ENCODE peak calls at places on chromosome 16, in ten cellular contexts. A, U, L, O, Y, W, K, P, E and N are unnamed samples.

GRCh38 chr16:75264531-75264998 is 13.1 kb upstream of the BCAR1 start:
- DNase-seq in A (no peak), U (no peak), L (no peak), O (no peak), Y (no peak), W (no peak), K (no peak), P (no peak), E (peak; percentile 81), N (no peak)

GRCh38 chr16:27245276-27246231 is 23.0 kb downstream of the NSMCE1 start:
- DNase-seq in A (no peak), U (no peak), L (no peak), O (peak; percentile 55), Y (no peak), W (peak; percentile 50), K (no peak), P (no peak), E (peak; percentile 89), N (no peak)

GRCh38 chr16:71792176-71792575 is 16.5 kb downstream of the AP1G1 start:
- DNase-seq in A (no peak), U (no peak), L (no peak), O (no peak), Y (no peak), W (no peak), K (no peak), P (no peak), E (no peak), N (no peak)

GRCh38 chr16:4371481-4372314 is at the start of gene VASN:
- DNase-seq in A (peak; percentile 77), U (peak; percentile 93), L (peak; percentile 59), O (peak; percentile 90), Y (no peak), W (peak; percentile 95), K (peak; percentile 83), P (peak; percentile 88), E (peak; percentile 92), N (peak; percentile 87)

GRCh38 chr16:19119564-19119963 is 5.8 kb downstream of the ITPRIPL2 start:
- DNase-seq in A (no peak), U (no peak), L (no peak), O (no peak), Y (no peak), W (peak; percentile 56), K (no peak), P (no peak), E (no peak), N (no peak)

GRCh38 chr16:85806539-85806938 is 7.0 kb downstream of the COX4I1 start:
- DNase-seq in A (no peak), U (no peak), L (no peak), O (no peak), Y (no peak), W (no peak), K (no peak), P (no peak), E (no peak), N (no peak)

GRCh38 chr16:23368469-23368868 is 66.4 kb downstream of the SCNN1B start:
- DNase-seq in A (no peak), U (no peak), L (no peak), O (no peak), Y (no peak), W (no peak), K (no peak), P (no peak), E (no peak), N (no peak)

GRCh38 chr16:72969812-72970211 is 78.1 kb downstream of the ZFHX3 start:
- DNase-seq in A (no peak), U (no peak), L (no peak), O (no peak), Y (no peak), W (no peak), K (no peak), P (no peak), E (no peak), N (no peak)

GRCh38 chr16:14104066-14104465 is 32.9 kb downstream of the MRTFB start:
- DNase-seq in A (no peak), U (no peak), L (no peak), O (no peak), Y (no peak), W (no peak), K (no peak), P (no peak), E (no peak), N (no peak)

GRCh38 chr16:10744370-10745030 is 858 bp downstream of the NUBP1 start:
- DNase-seq in A (no peak), U (no peak), L (no peak), O (no peak), Y (no peak), W (peak; percentile 44), K (no peak), P (no peak), E (peak; percentile 77), N (no peak)

GRCh38 chr16:56982695-56983094 is 6.7 kb upstream of the NLRC5 start:
- DNase-seq in A (no peak), U (no peak), L (no peak), O (no peak), Y (no peak), W (no peak), K (no peak), P (no peak), E (no peak), N (no peak)

GRCh38 chr16:66354321-66354854 is 12.1 kb upstream of the CDH5 start:
- DNase-seq in A (no peak), U (no peak), L (no peak), O (no peak), Y (no peak), W (no peak), K (no peak), P (no peak), E (no peak), N (no peak)

GRCh38 chr16:88398170-88398873 is 15.6 kb downstream of the ZNF469 start:
- DNase-seq in A (no peak), U (no peak), L (no peak), O (no peak), Y (no peak), W (no peak), K (no peak), P (no peak), E (no peak), N (no peak)

GRCh38 chr16:46649571-46649970 is 28.4 kb upstream of the SHCBP1 start:
- DNase-seq in A (peak; percentile 38), U (no peak), L (no peak), O (peak; percentile 36), Y (no peak), W (peak; percentile 25), K (no peak), P (no peak), E (peak; percentile 94), N (no peak)

GRCh38 chr16:64865037-64865696 is 256.7 kb downstream of the CDH11 start:
- DNase-seq in A (no peak), U (no peak), L (no peak), O (no peak), Y (no peak), W (no peak), K (no peak), P (no peak), E (no peak), N (no peak)

DNA sequence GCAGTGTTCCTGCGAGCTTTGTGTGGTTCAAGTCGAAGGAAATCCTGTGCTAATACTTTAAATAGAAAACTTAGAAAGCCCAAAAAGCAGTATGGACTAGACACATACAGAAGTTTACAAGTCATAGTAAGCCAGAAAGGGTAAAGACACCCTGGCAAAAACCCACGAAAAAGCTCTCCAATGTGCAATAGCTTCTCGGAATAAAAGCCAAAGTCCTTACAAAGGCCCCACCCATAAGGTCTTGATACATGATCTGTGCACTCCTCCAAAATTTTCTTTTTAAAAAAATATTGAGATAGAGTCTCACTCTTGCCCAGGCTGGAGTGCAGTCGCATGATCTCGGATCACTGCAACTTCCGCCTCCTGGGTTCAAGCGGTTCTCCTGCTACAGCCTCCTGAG is 10.3 kb downstream of the C16orf86 start:
- DNase-seq in A (no peak), U (no peak), L (no peak), O (no peak), Y (no peak), W (no peak), K (no peak), P (no peak), E (no peak), N (no peak)
- TF ChIP-seq EP300 in A (no peak), U (no peak), L (no peak), O (no peak), Y (no peak), W (no peak), K (no peak), P (no peak), E (no peak), N (no peak)

GRCh38 chr16:12902511-12903324 is 1.3 kb downstream of the SHISA9 start:
- DNase-seq in A (no peak), U (peak; percentile 68), L (no peak), O (no peak), Y (no peak), W (no peak), K (no peak), P (no peak), E (no peak), N (no peak)
- H3K27me3 ChIP-seq in A (peaks cover 85% of the 10 kb centered on the region), U (no peaks in the 10 kb centered on the region), L (peaks cover 14% of the 10 kb centered on the region), O (no peaks in the 10 kb centered on the region), Y (no peaks in the 10 kb centered on the region), W (peaks cover 12% of the 10 kb centered on the region), K (peaks cover 62% of the 10 kb centered on the region), P (peaks cover 89% of the 10 kb centered on the region), E (peaks cover 22% of the 10 kb centered on the region), N (peaks cover 90% of the 10 kb centered on the region)

GRCh38 chr16:67594256-67594915 is 32.1 kb downstream of the CTCF start:
- DNase-seq in A (no peak), U (no peak), L (no peak), O (no peak), Y (no peak), W (no peak), K (no peak), P (no peak), E (no peak), N (no peak)
- H3K27ac ChIP-seq in A (no peak overlapping the region), U (peak overlapping the region; percentile 23), L (no peak overlapping the region), O (no peak overlapping the region), Y (peak overlapping the region; percentile 56), W (no peak overlapping the region), K (peak overlapping the region; percentile 36), P (no peak overlapping the region), E (no peak overlapping the region), N (no peak overlapping the region)

GRCh38 chr16:986925-987581 is 5.5 kb downstream of the SOX8 start:
- DNase-seq in A (no peak), U (no peak), L (no peak), O (no peak), Y (no peak), W (no peak), K (no peak), P (no peak), E (no peak), N (no peak)

GRCh38 chr16:986411-986810 is 4.8 kb downstream of the SOX8 start:
- DNase-seq in A (no peak), U (no peak), L (no peak), O (no peak), Y (no peak), W (no peak), K (no peak), P (no peak), E (no peak), N (no peak)

GRCh38 chr16:985237-985636 is 3.7 kb downstream of the SOX8 start:
- DNase-seq in A (no peak), U (no peak), L (no peak), O (no peak), Y (no peak), W (no peak), K (no peak), P (no peak), E (no peak), N (no peak)

GRCh38 chr16:984736-985135 is 3.2 kb downstream of the SOX8 start:
- DNase-seq in A (no peak), U (no peak), L (no peak), O (no peak), Y (no peak), W (no peak), K (no peak), P (no peak), E (no peak), N (no peak)

GRCh38 chr16:985646-986400 is 4.3 kb downstream of the SOX8 start:
- DNase-seq in A (no peak), U (no peak), L (no peak), O (no peak), Y (no peak), W (no peak), K (no peak), P (no peak), E (no peak), N (no peak)
- TF ChIP-seq EP300 in A (no peak), U (no peak), L (no peak), O (no peak), Y (no peak), W (no peak), K (no peak), P (no peak), E (no peak), N (no peak)